ENCODE peak calls at places on chromosomes 6 and 20, in eight cellular contexts. S, J, Q, E, U, T, B and K are unnamed samples.

GRCh38 chr20:4957939-4958362 is 43.4 kb downstream of the SLC23A2 start:
- DNase-seq in S (no peak), J (no peak), Q (no peak), E (no peak), U (no peak), T (no peak), B (no peak), K (no peak)

GRCh38 chr6:129695373-129696027 is 14.5 kb downstream of the ARHGAP18 start:
- DNase-seq in S (no peak), J (no peak), Q (no peak), E (no peak), U (no peak), T (no peak), B (no peak), K (no peak)

GRCh38 chr20:22430746-22431168 is 153.6 kb downstream of the FOXA2 start:
- DNase-seq in S (no peak), J (no peak), Q (no peak), E (no peak), U (no peak), T (no peak), B (no peak), K (no peak)

GRCh38 chr20:64077876-64078551 is 1.3 kb downstream of the RGS19 start:
- DNase-seq in S (no peak), J (no peak), Q (peak), E (peak), U (no peak), T (no peak), B (no peak), K (peak)

GRCh38 chr6:168115748-168116445 is 36.9 kb upstream of the FRMD1 start:
- DNase-seq in S (no peak), J (no peak), Q (no peak), E (no peak), U (no peak), T (no peak), B (no peak), K (no peak)

GRCh38 chr6:125251516-125252229 is 50.1 kb downstream of the HDDC2 start:
- DNase-seq in S (no peak), J (no peak), Q (no peak), E (no peak), U (no peak), T (no peak), B (no peak), K (no peak)

GRCh38 chr6:15431762-15432495 is 186.1 kb downstream of the JARID2 start:
- DNase-seq in S (no peak), J (no peak), Q (no peak), E (no peak), U (no peak), T (no peak), B (no peak), K (no peak)

GRCh38 chr6:128508588-128509296 is 11.7 kb downstream of the PTPRK start:
- DNase-seq in S (no peak), J (no peak), Q (peak), E (no peak), U (no peak), T (peak), B (peak), K (no peak)

GRCh38 chr6:39086294-39086693 is 28.7 kb downstream of the SAYSD1 start:
- DNase-seq in S (no peak), J (no peak), Q (no peak), E (no peak), U (no peak), T (no peak), B (no peak), K (peak)

GRCh38 chr6:158640519-158640918 is 4.0 kb downstream of the DYNLT1 start:
- DNase-seq in S (no peak), J (no peak), Q (peak), E (no peak), U (no peak), T (no peak), B (no peak), K (no peak)

GRCh38 chr6:53268858-53269608 is 79.7 kb downstream of the ELOVL5 start:
- DNase-seq in S (no peak), J (no peak), Q (no peak), E (no peak), U (no peak), T (no peak), B (no peak), K (no peak)

GRCh38 chr20:59082077-59082740 is 39.6 kb upstream of the PRELID3B start:
- DNase-seq in S (no peak), J (no peak), Q (no peak), E (no peak), U (no peak), T (peak), B (no peak), K (no peak)

GRCh38 chr6:149271348-149272340 is 45.9 kb upstream of the TAB2 start:
- DNase-seq in S (no peak), J (no peak), Q (no peak), E (no peak), U (peak), T (no peak), B (peak), K (no peak)

GRCh38 chr6:129866688-129867087 is 5.6 kb upstream of the TMEM244 start:
- DNase-seq in S (no peak), J (no peak), Q (no peak), E (no peak), U (no peak), T (no peak), B (no peak), K (no peak)

GRCh38 chr6:146912730-146913680 is 291.2 kb upstream of the STXBP5 start:
- DNase-seq in S (no peak), J (no peak), Q (no peak), E (no peak), U (peak), T (no peak), B (no peak), K (no peak)

GRCh38 chr6:29739882-29740261 is 16.6 kb downstream of the HLA-F start:
- DNase-seq in S (no peak), J (no peak), Q (no peak), E (no peak), U (no peak), T (no peak), B (no peak), K (no peak)

GRCh38 chr20:34299925-34300806 is 3.0 kb downstream of the AHCY start:
- DNase-seq in S (no peak), J (no peak), Q (no peak), E (no peak), U (no peak), T (no peak), B (no peak), K (no peak)

GRCh38 chr6:2478200-2478599 is 232.8 kb upstream of the GMDS start:
- DNase-seq in S (no peak), J (no peak), Q (no peak), E (no peak), U (no peak), T (no peak), B (no peak), K (no peak)

GRCh38 chr20:51393566-51393965 is 149.0 kb downstream of the NFATC2 start:
- DNase-seq in S (no peak), J (no peak), Q (no peak), E (no peak), U (no peak), T (no peak), B (no peak), K (no peak)

GRCh38 chr6:128438311-128438916 is 82.0 kb downstream of the PTPRK start:
- DNase-seq in S (no peak), J (no peak), Q (no peak), E (no peak), U (no peak), T (no peak), B (peak), K (no peak)

GRCh38 chr20:36847009-36847709 is 28.8 kb upstream of the TLDC2 start:
- DNase-seq in S (no peak), J (peak), Q (peak), E (no peak), U (no peak), T (peak), B (peak), K (no peak)

GRCh38 chr6:64000873-64001497 is 365.4 kb downstream of the PHF3 start:
- DNase-seq in S (no peak), J (no peak), Q (no peak), E (no peak), U (no peak), T (no peak), B (no peak), K (no peak)

GRCh38 chr20:12090920-12091319 is 173.2 kb downstream of the BTBD3 start:
- DNase-seq in S (no peak), J (no peak), Q (no peak), E (no peak), U (peak), T (no peak), B (no peak), K (no peak)

GRCh38 chr6:2738373-2738979 is 12.2 kb downstream of the MYLK4 start:
- DNase-seq in S (no peak), J (peak), Q (no peak), E (no peak), U (peak), T (peak), B (peak), K (peak)

GRCh38 chr20:61692476-61692875 is 373.2 kb downstream of the TAF4 start:
- DNase-seq in S (no peak), J (no peak), Q (no peak), E (no peak), U (no peak), T (no peak), B (no peak), K (no peak)

GRCh38 chr6:153392156-153392555 is 261.1 kb upstream of the RGS17 start:
- DNase-seq in S (no peak), J (no peak), Q (no peak), E (no peak), U (no peak), T (no peak), B (no peak), K (peak)